ENCODE peak calls at places on chromosomes 5 and 9, in nine cellular contexts. V, W, F, K, S, N, B, A and G are unnamed samples.

GRCh38 chr5:134097221-134097620 is 17.3 kb upstream of the TCF7 start:
- DNase-seq in V (no peak), W (no peak), F (no peak), K (no peak), S (no peak), N (no peak), B (no peak), A (no peak), G (no peak)

GRCh38 chr5:14582797-14583137 is 1.2 kb downstream of the OTULINL start:
- DNase-seq in V (no peak), W (no peak), F (no peak), K (no peak), S (no peak), N (no peak), B (no peak), A (no peak), G (no peak)

GRCh38 chr5:122163151-122164069 is 34.1 kb downstream of the ZNF474 start:
- DNase-seq in V (no peak), W (peak), F (peak), K (no peak), S (no peak), N (no peak), B (no peak), A (no peak), G (no peak)

GRCh38 chr5:109454726-109455505 is 45.1 kb upstream of the PJA2 start:
- DNase-seq in V (no peak), W (no peak), F (peak), K (no peak), S (no peak), N (no peak), B (no peak), A (no peak), G (no peak)

GRCh38 chr9:111720170-111720569 is 58.8 kb downstream of the GNG10 start:
- DNase-seq in V (no peak), W (no peak), F (no peak), K (no peak), S (no peak), N (no peak), B (no peak), A (no peak), G (no peak)

GRCh38 chr5:65172486-65173129 is 309.1 kb downstream of the ADAMTS6 start:
- DNase-seq in V (no peak), W (peak), F (peak), K (no peak), S (no peak), N (no peak), B (no peak), A (no peak), G (no peak)

GRCh38 chr5:135446186-135446585 is 962 bp downstream of the DCANP1 start:
- DNase-seq in V (no peak), W (no peak), F (no peak), K (no peak), S (no peak), N (no peak), B (no peak), A (no peak), G (no peak)

GRCh38 chr9:19513671-19514275 is 105.0 kb downstream of the ACER2 start:
- DNase-seq in V (no peak), W (no peak), F (peak), K (no peak), S (no peak), N (no peak), B (no peak), A (no peak), G (no peak)

GRCh38 chr5:172548311-172548731 is 92.7 kb upstream of the NEURL1B start:
- DNase-seq in V (no peak), W (no peak), F (no peak), K (no peak), S (no peak), N (no peak), B (no peak), A (no peak), G (no peak)

GRCh38 chr5:40429258-40430111 is 250.2 kb upstream of the PTGER4 start:
- DNase-seq in V (no peak), W (no peak), F (peak), K (no peak), S (no peak), N (no peak), B (no peak), A (no peak), G (no peak)

GRCh38 chr9:36327903-36328302 is 69.7 kb upstream of the GNE start:
- DNase-seq in V (no peak), W (no peak), F (peak), K (no peak), S (no peak), N (no peak), B (no peak), A (no peak), G (no peak)

GRCh38 chr9:76571288-76572204 is 112.6 kb downstream of the GCNT1 start:
- DNase-seq in V (no peak), W (no peak), F (no peak), K (no peak), S (no peak), N (no peak), B (no peak), A (no peak), G (no peak)